ENCODE peak calls at places on chromosomes 2 and 18, in nine cellular contexts. K is transverse colon; I is dorsolateral prefrontal cortex; X is heart left ventricle; C is CD4-positive, CD25-positive, alpha-beta regulatory T cell; B is right atrium auricular region; P is mesenchymal stem cell; V is heart right ventricle; M is fibroblast of mammary gland. Z is an unnamed sample.

GRCh38 chr2:49021170-49021743 is 133.1 kb downstream of the FSHR start:
- DNase-seq in K (no peak), I (no peak), X (no peak), C (no peak), B (no peak), P (no peak), V (peak), M (no peak), Z (no peak)

GRCh38 chr2:6518361-6518760 is 347.3 kb downstream of the CMPK2 start:
- DNase-seq in K (no peak), I (no peak), X (no peak), C (no peak), B (no peak), P (no peak), V (no peak), M (no peak), Z (no peak)

GRCh38 chr18:77059294-77059916 is 73.2 kb downstream of the MBP start:
- DNase-seq in K (no peak), I (no peak), X (no peak), C (no peak), B (no peak), P (peak), V (no peak), M (peak), Z (no peak)

GRCh38 chr2:156539086-156539485 is 102.9 kb downstream of the GPD2 start:
- DNase-seq in K (no peak), I (no peak), X (no peak), C (no peak), B (no peak), P (no peak), V (no peak), M (no peak), Z (no peak)

GRCh38 chr2:73859721-73860586 is 31.2 kb downstream of the STAMBP start:
- DNase-seq in K (no peak), I (no peak), X (no peak), C (no peak), B (no peak), P (peak), V (no peak), M (peak), Z (peak)

GRCh38 chr2:174338155-174338495 is 3.4 kb downstream of the SP9 start:
- DNase-seq in K (no peak), I (no peak), X (no peak), C (no peak), B (no peak), P (no peak), V (no peak), M (no peak), Z (no peak)

GRCh38 chr2:171723724-171724683 is 36.7 kb downstream of the DYNC1I2 start:
- DNase-seq in K (no peak), I (no peak), X (no peak), C (no peak), B (no peak), P (no peak), V (no peak), M (peak), Z (no peak)

GRCh38 chr18:58896268-58896667 is 31.6 kb downstream of the ZNF532 start:
- DNase-seq in K (peak), I (no peak), X (no peak), C (peak), B (no peak), P (no peak), V (no peak), M (no peak), Z (no peak)

GRCh38 chr2:232432598-232433184 is 23.3 kb upstream of the ALPI start:
- DNase-seq in K (no peak), I (peak), X (no peak), C (no peak), B (no peak), P (no peak), V (no peak), M (no peak), Z (no peak)

GRCh38 chr2:100819365-100820345 is at the start of gene NPAS2:
- DNase-seq in K (peak), I (no peak), X (peak), C (no peak), B (no peak), P (peak), V (peak), M (peak), Z (no peak)

GRCh38 chr2:68365087-68365486 is at the start of gene PLEK:
- DNase-seq in K (peak), I (peak), X (peak), C (no peak), B (peak), P (no peak), V (peak), M (no peak), Z (no peak)

GRCh38 chr2:170895023-170895759 is 33.9 kb upstream of the GORASP2 start:
- DNase-seq in K (no peak), I (no peak), X (no peak), C (no peak), B (no peak), P (no peak), V (no peak), M (peak), Z (no peak)

GRCh38 chr2:154699560-154699901 is 1.0 kb downstream of the KCNJ3 start:
- DNase-seq in K (no peak), I (no peak), X (no peak), C (no peak), B (no peak), P (no peak), V (no peak), M (no peak), Z (no peak)

GRCh38 chr18:76080430-76080829 is 414.6 kb downstream of the ZNF516 start:
- DNase-seq in K (no peak), I (no peak), X (no peak), C (no peak), B (no peak), P (no peak), V (no peak), M (no peak), Z (no peak)

GRCh38 chr2:240584486-240585031 is 2.0 kb upstream of the CAPN10 start:
- DNase-seq in K (peak), I (no peak), X (no peak), C (no peak), B (no peak), P (peak), V (peak), M (peak), Z (no peak)

DNA sequence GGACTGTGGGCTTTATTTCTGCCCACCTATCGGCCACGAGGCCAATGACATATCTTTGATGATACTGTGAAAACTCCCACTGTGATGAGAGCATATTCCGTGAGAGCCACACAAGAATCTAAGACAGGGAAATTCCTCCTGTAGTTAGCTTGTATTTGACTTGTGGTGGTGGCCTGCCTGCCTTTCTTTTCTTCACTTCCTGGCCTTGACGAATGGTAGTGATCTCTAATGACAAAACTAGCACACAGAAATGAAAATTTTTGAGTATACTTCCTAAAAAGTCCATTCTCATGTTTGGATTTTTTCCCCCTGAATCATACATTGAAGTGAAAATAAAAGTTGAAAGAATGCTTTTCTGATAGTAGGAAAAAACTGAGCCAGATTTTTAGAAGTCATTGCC is 94.4 kb downstream of the MGAT5 start:
- DNase-seq in K (no peak), I (no peak), X (no peak), C (no peak), B (no peak), P (peak), V (no peak), M (peak), Z (no peak)
- H3K4me3 ChIP-seq in K (no peak), I (no peak), X (no peak), C (no peak), B (no peak), P (no peak), V (no peak), M (no peak), Z (no peak)

DNA sequence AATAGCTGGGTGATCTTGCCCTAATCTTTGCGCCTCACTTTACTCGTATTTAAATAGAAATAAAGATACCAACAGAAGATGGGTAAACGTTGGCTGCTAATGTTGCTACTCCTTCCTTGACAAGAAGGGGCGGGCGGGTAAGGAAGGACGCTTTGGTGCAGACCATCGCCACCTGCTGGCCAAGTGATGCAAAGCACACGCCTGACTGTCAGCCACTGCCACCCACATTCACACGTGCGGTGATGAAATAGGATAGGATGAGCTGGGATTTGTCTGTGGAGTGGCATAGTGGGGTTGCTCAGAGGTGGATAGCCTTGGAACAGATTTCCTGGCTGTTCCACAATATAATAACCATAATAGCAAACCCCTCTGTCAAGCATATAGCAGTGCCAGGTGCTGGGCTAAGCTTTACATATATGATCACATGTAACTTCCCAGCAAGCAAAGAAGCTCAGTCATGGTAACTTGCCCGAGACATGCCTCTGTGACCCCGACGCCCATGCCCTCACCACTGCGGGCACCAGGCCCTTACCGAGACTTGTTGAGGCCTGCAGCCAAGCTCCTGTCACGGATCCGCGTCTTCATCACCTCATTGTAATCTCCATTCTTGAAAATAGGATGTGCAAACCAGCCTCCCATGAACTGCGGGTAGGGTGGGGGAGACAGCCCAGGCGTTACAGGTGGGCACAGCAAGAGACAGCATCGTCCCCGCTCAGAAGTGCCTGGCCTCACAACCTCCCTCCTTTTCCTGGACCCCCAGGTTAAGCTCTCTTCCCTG is 39.3 kb downstream of the LCT start:
- DNase-seq in K (peak), I (peak), X (peak), C (peak), B (peak), P (peak), V (peak), M (peak), Z (peak)
- H3K4me3 ChIP-seq in K (no peak), I (no peak), X (no peak), C (no peak), B (no peak), P (no peak), V (no peak), M (no peak), Z (no peak)

GRCh38 chr2:160394153-160394552 is 99.5 kb downstream of the RBMS1 start:
- DNase-seq in K (no peak), I (no peak), X (no peak), C (peak), B (no peak), P (no peak), V (no peak), M (no peak), Z (no peak)

GRCh38 chr2:160401895-160402294 is 91.7 kb downstream of the RBMS1 start:
- DNase-seq in K (no peak), I (no peak), X (no peak), C (no peak), B (no peak), P (no peak), V (no peak), M (no peak), Z (no peak)

GRCh38 chr2:160399880-160400279 is 93.7 kb downstream of the RBMS1 start:
- DNase-seq in K (no peak), I (no peak), X (no peak), C (no peak), B (no peak), P (no peak), V (no peak), M (no peak), Z (no peak)

GRCh38 chr2:160402498-160402897 is 91.1 kb downstream of the RBMS1 start:
- DNase-seq in K (no peak), I (no peak), X (no peak), C (no peak), B (no peak), P (peak), V (no peak), M (no peak), Z (no peak)

GRCh38 chr2:160397530-160397865 is 96.1 kb downstream of the RBMS1 start:
- DNase-seq in K (no peak), I (no peak), X (no peak), C (no peak), B (no peak), P (no peak), V (no peak), M (peak), Z (no peak)
- H3K4me3 ChIP-seq in K (no peak), I (no peak), X (no peak), C (no peak), B (no peak), P (no peak), V (no peak), M (peak), Z (no peak)

GRCh38 chr2:216369821-216370220 is 2.5 kb downstream of the MARCHF4 start:
- DNase-seq in K (no peak), I (no peak), X (no peak), C (no peak), B (no peak), P (no peak), V (no peak), M (no peak), Z (no peak)

GRCh38 chr2:216372761-216373291 is 543 bp upstream of the MARCHF4 start:
- DNase-seq in K (no peak), I (no peak), X (no peak), C (no peak), B (no peak), P (peak), V (no peak), M (peak), Z (peak)

GRCh38 chr2:216371756-216372702 is at the start of gene MARCHF4:
- DNase-seq in K (peak), I (peak), X (peak), C (peak), B (peak), P (peak), V (peak), M (peak), Z (peak)

GRCh38 chr2:216373896-216374295 is 1.6 kb upstream of the MARCHF4 start:
- DNase-seq in K (no peak), I (no peak), X (no peak), C (no peak), B (no peak), P (no peak), V (no peak), M (no peak), Z (no peak)

DNA sequence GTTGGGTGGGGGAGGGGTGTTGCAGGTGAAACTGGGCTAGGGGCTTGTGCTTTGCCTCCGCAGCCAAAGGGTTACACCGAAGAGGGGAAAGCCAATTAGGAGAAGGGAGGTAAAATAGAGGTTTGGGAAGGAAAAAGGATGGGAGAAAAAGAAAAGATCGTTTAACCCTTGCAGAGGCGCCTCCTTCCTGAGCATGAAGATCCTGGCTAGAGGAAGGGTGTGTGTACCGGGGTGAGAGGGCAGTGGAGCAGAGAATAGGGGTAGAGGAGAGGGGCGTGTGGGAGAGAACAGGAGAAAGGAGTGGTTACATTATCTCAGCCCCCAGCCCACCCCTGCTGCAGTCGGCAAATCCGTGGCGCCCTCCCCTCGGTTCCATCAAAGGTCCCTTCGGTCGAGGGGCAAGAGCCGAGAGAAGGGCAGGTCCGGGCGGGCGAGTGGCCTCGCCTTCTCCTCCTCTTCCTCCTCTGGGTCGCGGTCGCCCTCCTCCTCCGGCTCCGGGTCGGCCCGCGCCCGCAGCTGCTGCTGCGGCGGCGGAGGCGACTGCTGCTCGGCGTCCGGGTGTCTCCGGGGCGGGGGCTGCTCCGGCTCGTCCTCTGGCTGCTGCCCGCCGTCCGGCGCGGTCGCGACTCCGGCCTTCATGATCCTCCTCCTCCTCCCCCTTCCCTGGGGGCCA is 1.2 kb downstream of the MARCHF4 start:
- DNase-seq in K (no peak), I (no peak), X (no peak), C (no peak), B (no peak), P (peak), V (peak), M (no peak), Z (no peak)
- H3K4me3 ChIP-seq in K (no peak), I (peak), X (peak), C (no peak), B (peak), P (peak), V (peak), M (peak), Z (peak)

DNA sequence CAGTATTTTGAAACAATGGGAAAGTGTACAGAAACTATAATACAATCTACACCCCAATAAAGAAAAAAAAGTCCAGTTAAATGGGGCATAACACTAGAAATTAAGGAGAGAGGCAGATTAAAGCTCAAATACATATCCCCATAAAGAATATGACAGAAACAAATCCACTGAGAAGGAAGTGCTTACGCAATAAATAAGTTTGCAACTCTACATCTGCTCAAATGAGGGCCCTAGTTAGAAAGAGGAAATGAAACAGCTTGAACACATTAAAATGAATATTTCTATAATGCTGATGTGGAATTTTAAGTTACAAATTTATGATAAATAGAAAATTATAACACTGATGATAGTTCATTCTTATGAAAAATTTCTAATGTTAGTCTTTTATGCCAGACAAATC is 103.5 kb downstream of the EPB41L3 start:
- DNase-seq in K (no peak), I (no peak), X (no peak), C (no peak), B (no peak), P (no peak), V (no peak), M (peak), Z (no peak)
- H3K4me3 ChIP-seq in K (no peak), I (no peak), X (no peak), C (no peak), B (no peak), P (no peak), V (no peak), M (no peak), Z (no peak)

DNA sequence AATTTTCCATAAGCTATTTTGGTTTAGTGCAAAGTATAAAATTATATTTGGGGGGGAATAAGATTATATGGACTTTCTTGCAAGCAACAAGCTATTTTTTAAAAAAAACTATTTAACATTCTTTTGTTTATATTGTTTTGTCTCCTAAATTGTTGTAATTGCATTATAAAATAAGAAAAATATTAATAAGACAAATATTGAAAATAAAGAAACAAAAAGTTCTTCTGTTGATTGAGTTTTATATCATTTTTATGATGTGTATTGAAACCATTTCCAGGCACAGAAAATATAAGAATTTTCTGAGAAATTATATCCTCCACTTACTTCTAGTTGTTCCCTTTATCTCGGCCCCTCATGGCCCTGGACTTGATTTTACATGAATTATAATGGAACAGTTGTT is 3.7 kb downstream of the CCL20 start:
- DNase-seq in K (no peak), I (no peak), X (no peak), C (no peak), B (no peak), P (no peak), V (no peak), M (no peak), Z (no peak)
- H3K4me3 ChIP-seq in K (no peak), I (no peak), X (no peak), C (no peak), B (no peak), P (no peak), V (no peak), M (peak), Z (peak)

DNA sequence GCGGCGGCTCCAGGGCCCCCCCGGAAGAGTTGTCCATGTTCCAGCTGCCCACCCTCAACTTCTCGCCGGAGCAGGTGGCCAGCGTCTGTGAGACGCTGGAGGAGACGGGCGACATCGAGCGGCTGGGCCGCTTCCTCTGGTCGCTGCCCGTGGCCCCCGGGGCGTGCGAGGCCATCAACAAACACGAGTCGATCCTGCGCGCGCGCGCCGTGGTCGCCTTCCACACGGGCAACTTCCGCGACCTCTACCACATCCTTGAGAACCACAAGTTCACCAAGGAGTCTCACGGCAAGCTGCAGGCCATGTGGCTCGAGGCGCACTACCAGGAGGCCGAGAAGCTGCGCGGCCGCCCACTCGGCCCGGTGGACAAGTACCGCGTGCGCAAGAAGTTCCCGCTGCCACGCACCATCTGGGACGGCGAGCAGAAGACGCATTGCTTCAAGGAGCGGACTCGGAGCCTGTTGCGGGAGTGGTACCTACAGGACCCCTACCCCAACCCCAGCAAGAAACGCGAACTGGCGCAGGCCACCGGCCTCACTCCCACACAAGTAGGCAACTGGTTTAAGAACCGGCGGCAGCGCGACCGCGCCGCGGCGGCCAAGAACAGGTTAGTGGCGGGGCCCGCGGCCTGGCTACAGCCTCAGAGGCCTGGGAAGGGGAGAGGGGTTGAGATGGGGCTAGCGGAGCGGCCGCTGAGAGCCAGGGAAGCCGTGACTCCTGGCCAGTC is 965 bp downstream of the SIX3 start:
- DNase-seq in K (no peak), I (no peak), X (no peak), C (no peak), B (no peak), P (no peak), V (no peak), M (no peak), Z (no peak)
- H3K4me3 ChIP-seq in K (peak), I (peak), X (peak), C (no peak), B (no peak), P (no peak), V (peak), M (no peak), Z (no peak)

GRCh38 chr2:32940598-32940997 is 6.2 kb upstream of the LTBP1 start:
- DNase-seq in K (no peak), I (no peak), X (no peak), C (no peak), B (no peak), P (no peak), V (no peak), M (no peak), Z (no peak)

GRCh38 chr2:32938934-32939333 is 7.8 kb upstream of the LTBP1 start:
- DNase-seq in K (no peak), I (no peak), X (no peak), C (no peak), B (no peak), P (no peak), V (no peak), M (no peak), Z (no peak)

GRCh38 chr2:32945286-32945685 is 1.5 kb upstream of the LTBP1 start:
- DNase-seq in K (no peak), I (no peak), X (no peak), C (no peak), B (no peak), P (no peak), V (no peak), M (no peak), Z (no peak)

GRCh38 chr2:32942728-32943485 is 3.8 kb upstream of the LTBP1 start:
- DNase-seq in K (no peak), I (no peak), X (no peak), C (no peak), B (no peak), P (no peak), V (no peak), M (no peak), Z (no peak)

GRCh38 chr2:32941944-32942690 is 4.6 kb upstream of the LTBP1 start:
- DNase-seq in K (no peak), I (no peak), X (no peak), C (no peak), B (no peak), P (no peak), V (no peak), M (no peak), Z (no peak)
- H3K4me3 ChIP-seq in K (no peak), I (no peak), X (no peak), C (no peak), B (no peak), P (no peak), V (no peak), M (no peak), Z (no peak)

Z was measured in skeletal muscle cell.